ENCODE peak calls at places on chromosomes 3 and 15, in six cellular contexts. O is NCI-H1436; S is GM10248; U is omental fat pad; F is WTC11; T is activated naive CD8-positive, alpha-beta T cell treated with anti-CD3 and anti-CD28 coated beads, Interleukin-2, amount 50 U/mL, for 24 hours. W is an unnamed sample.

GRCh38 chr3:134334901-134335280 is 39.4 kb downstream of the AMOTL2 start:
- DNase-seq in O (no peak), S (no peak), U (no peak), F (no peak), T (no peak), W (no peak)

GRCh38 chr15:39433351-39433750 is 147.5 kb upstream of the THBS1 start:
- DNase-seq in O (no peak), S (no peak), U (no peak), F (no peak), T (no peak), W (no peak)

GRCh38 chr3:35829499-35829898 is 190.2 kb downstream of the ARPP21 start:
- DNase-seq in O (no peak), S (no peak), U (no peak), F (no peak), T (no peak), W (no peak)

GRCh38 chr3:25432191-25432720 is 4.2 kb downstream of the RARB start:
- DNase-seq in O (no peak), S (no peak), U (no peak), F (no peak), T (no peak), W (no peak)

GRCh38 chr3:197186887-197187588 is 111.4 kb downstream of the DLG1 start:
- DNase-seq in O (peak), S (peak), U (no peak), F (no peak), T (no peak), W (no peak)

GRCh38 chr15:85312925-85313324 is 67.5 kb upstream of the AKAP13 start:
- DNase-seq in O (no peak), S (no peak), U (no peak), F (no peak), T (no peak), W (no peak)

GRCh38 chr3:178966299-178967183 is 105.1 kb downstream of the ZMAT3 start:
- DNase-seq in O (peak), S (peak), U (no peak), F (no peak), T (no peak), W (no peak)

GRCh38 chr3:47836986-47837385 is 34.0 kb downstream of the DHX30 start:
- DNase-seq in O (no peak), S (no peak), U (no peak), F (no peak), T (no peak), W (no peak)

GRCh38 chr15:69973102-69973714 is 124.5 kb downstream of the TLE3 start:
- DNase-seq in O (no peak), S (no peak), U (no peak), F (no peak), T (peak), W (no peak)

GRCh38 chr3:151468284-151468917 is 7.5 kb upstream of the IGSF10 start:
- DNase-seq in O (peak), S (peak), U (no peak), F (peak), T (peak), W (no peak)

GRCh38 chr3:126266291-126266840 is 86.0 kb upstream of the ALDH1L1 start:
- DNase-seq in O (no peak), S (no peak), U (no peak), F (peak), T (no peak), W (no peak)

GRCh38 chr3:184945886-184946625 is 134.1 kb downstream of the VPS8 start:
- DNase-seq in O (no peak), S (no peak), U (no peak), F (no peak), T (no peak), W (no peak)

GRCh38 chr3:10312866-10313265 is 8.0 kb downstream of the SEC13 start:
- DNase-seq in O (no peak), S (no peak), U (peak), F (no peak), T (no peak), W (no peak)

GRCh38 chr3:122390665-122391064 is 6.7 kb downstream of the FAM162A start:
- DNase-seq in O (no peak), S (no peak), U (no peak), F (no peak), T (no peak), W (no peak)

GRCh38 chr15:90201944-90202375 is 830 bp downstream of the SEMA4B start:
- DNase-seq in O (no peak), S (no peak), U (no peak), F (peak), T (no peak), W (no peak)

GRCh38 chr3:177567833-177568232 is 370.6 kb upstream of the TBL1XR1 start:
- DNase-seq in O (no peak), S (no peak), U (no peak), F (no peak), T (no peak), W (no peak)

GRCh38 chr15:90400759-90401314 is 12.8 kb downstream of the IQGAP1 start:
- DNase-seq in O (peak), S (peak), U (no peak), F (peak), T (peak), W (peak)

GRCh38 chr3:168877899-168878298 is 782.2 kb upstream of the GOLIM4 start:
- DNase-seq in O (no peak), S (no peak), U (no peak), F (no peak), T (no peak), W (no peak)

GRCh38 chr15:85035980-85036379 is 54.3 kb downstream of the PDE8A start:
- DNase-seq in O (no peak), S (no peak), U (no peak), F (no peak), T (no peak), W (no peak)

GRCh38 chr3:112651076-112651475 is 10.1 kb upstream of the CCDC80 start:
- DNase-seq in O (no peak), S (no peak), U (no peak), F (no peak), T (no peak), W (no peak)

GRCh38 chr3:190323241-190323617 is 983 bp upstream of the CLDN1 start:
- DNase-seq in O (no peak), S (no peak), U (no peak), F (no peak), T (no peak), W (no peak)

GRCh38 chr3:185661772-185662171 is 75.7 kb downstream of the SENP2 start:
- DNase-seq in O (no peak), S (no peak), U (no peak), F (no peak), T (no peak), W (no peak)

GRCh38 chr3:171790574-171790897 is 19.7 kb downstream of the PLD1 start:
- DNase-seq in O (no peak), S (no peak), U (no peak), F (no peak), T (no peak), W (no peak)

GRCh38 chr15:69758810-69759410 is 306.3 kb downstream of the RPLP1 start:
- DNase-seq in O (no peak), S (peak), U (no peak), F (no peak), T (peak), W (peak)

GRCh38 chr3:49967307-49967706 is 27.4 kb downstream of the RBM6 start:
- DNase-seq in O (no peak), S (no peak), U (no peak), F (no peak), T (no peak), W (no peak)

GRCh38 chr15:101023501-101024110 is 104.4 kb downstream of the LRRK1 start:
- DNase-seq in O (no peak), S (no peak), U (no peak), F (no peak), T (no peak), W (no peak)

GRCh38 chr3:177419904-177420601 is 222.8 kb upstream of the TBL1XR1 start:
- DNase-seq in O (no peak), S (peak), U (no peak), F (no peak), T (no peak), W (no peak)

GRCh38 chr3:143637133-143637532 is 211.1 kb downstream of the SLC9A9 start:
- DNase-seq in O (peak), S (no peak), U (no peak), F (no peak), T (no peak), W (no peak)

GRCh38 chr3:181773921-181774320 is 62.2 kb downstream of the SOX2 start:
- DNase-seq in O (no peak), S (no peak), U (no peak), F (no peak), T (no peak), W (no peak)

GRCh38 chr15:31308185-31308639 is 18.4 kb upstream of the KLF13 start:
- DNase-seq in O (peak), S (peak), U (no peak), F (peak), T (no peak), W (no peak)

GRCh38 chr3:26624209-26624775 is 1.7 kb downstream of the LRRC3B start:
- DNase-seq in O (no peak), S (no peak), U (no peak), F (peak), T (no peak), W (no peak)

GRCh38 chr15:62940755-62941361 is 101.7 kb upstream of the TPM1 start:
- DNase-seq in O (no peak), S (no peak), U (no peak), F (no peak), T (no peak), W (peak)

GRCh38 chr3:134978658-134979057 is 183.6 kb downstream of the EPHB1 start:
- DNase-seq in O (peak), S (no peak), U (no peak), F (no peak), T (no peak), W (no peak)

GRCh38 chr15:98830034-98830634 is 177.5 kb downstream of the PGPEP1L start:
- DNase-seq in O (no peak), S (no peak), U (no peak), F (no peak), T (no peak), W (no peak)

GRCh38 chr3:123157598-123158287 is 44.0 kb upstream of the SEC22A start:
- DNase-seq in O (no peak), S (no peak), U (no peak), F (no peak), T (no peak), W (no peak)